ENCODE peak calls at places on chromosomes 1 and 21, in eight cellular contexts. T is activated CD8-positive, alpha-beta memory T cell treated with anti-CD3 and anti-CD28 coated beads for 24 hours; L is esophagus squamous epithelium; A is hypothalamus; N is left lung; U is activated gamma-delta T cell treated with Interleukin-2 at 50 U/mL for 16 hours; M is myocyte; S is HCT116. V is an unnamed sample.
A peak's percentile ranks its signal among the peaks of the same experiment; 100 is the strongest.

GRCh38 chr1:19411612-19412011 is 73.7 kb downstream of the CAPZB start:
- DNase-seq in T (no peak), L (no peak), A (no peak), N (no peak), U (no peak), M (no peak), S (no peak), V (no peak)

GRCh38 chr1:23964235-23964668 is 4.6 kb downstream of the PNRC2 start:
- DNase-seq in T (no peak), L (no peak), A (no peak), N (no peak), U (no peak), M (no peak), S (no peak), V (no peak)

GRCh38 chr1:1137256-1138045 is 21.6 kb upstream of the C1orf159 start:
- DNase-seq in T (peak; percentile 85), L (no peak), A (no peak), N (no peak), U (peak; percentile 73), M (no peak), S (no peak), V (no peak)

GRCh38 chr1:114234408-114235119 is 80.9 kb upstream of the SYT6 start:
- DNase-seq in T (no peak), L (no peak), A (peak; percentile 4), N (no peak), U (no peak), M (no peak), S (no peak), V (no peak)

GRCh38 chr1:103783944-103784377 is 34.3 kb downstream of the AMY1C start:
- DNase-seq in T (no peak), L (no peak), A (no peak), N (no peak), U (no peak), M (no peak), S (no peak), V (no peak)

GRCh38 chr21:44718571-44718970 is 7.2 kb upstream of the TSPEAR start:
- DNase-seq in T (no peak), L (no peak), A (no peak), N (no peak), U (no peak), M (no peak), S (no peak), V (no peak)

GRCh38 chr1:26391450-26391849 is 18.9 kb upstream of the ZNF683 start:
- DNase-seq in T (no peak), L (no peak), A (peak; percentile 12), N (no peak), U (peak; percentile 54), M (peak; percentile 51), S (peak; percentile 64), V (peak; percentile 57)

GRCh38 chr1:179550753-179551682 is 24.7 kb downstream of the NPHS2 start:
- DNase-seq in T (no peak), L (no peak), A (no peak), N (no peak), U (no peak), M (peak; percentile 34), S (no peak), V (peak; percentile 74)

GRCh38 chr1:206081811-206082210 is 28.8 kb downstream of the RHEX start:
- DNase-seq in T (no peak), L (no peak), A (no peak), N (no peak), U (no peak), M (no peak), S (no peak), V (no peak)

GRCh38 chr1:24970399-24970753 is 40.3 kb upstream of the RUNX3 start:
- DNase-seq in T (no peak), L (no peak), A (no peak), N (no peak), U (no peak), M (no peak), S (no peak), V (peak; percentile 17)

GRCh38 chr1:31203215-31203614 is 36.5 kb downstream of the NKAIN1 start:
- DNase-seq in T (no peak), L (no peak), A (peak; percentile 70), N (no peak), U (no peak), M (no peak), S (no peak), V (no peak)

GRCh38 chr1:236320671-236321070 is 38.9 kb upstream of the ERO1B start:
- DNase-seq in T (no peak), L (no peak), A (no peak), N (no peak), U (no peak), M (no peak), S (no peak), V (no peak)

GRCh38 chr1:89060091-89060490 is 4.9 kb downstream of the GBP1 start:
- DNase-seq in T (no peak), L (no peak), A (no peak), N (no peak), U (no peak), M (peak; percentile 28), S (no peak), V (peak; percentile 53)

GRCh38 chr1:110017792-110018191 is 16.6 kb upstream of the STRIP1 start:
- DNase-seq in T (no peak), L (no peak), A (no peak), N (no peak), U (no peak), M (no peak), S (no peak), V (no peak)

GRCh38 chr1:17046043-17046657 is 7.7 kb downstream of the SDHB start:
- DNase-seq in T (no peak), L (no peak), A (no peak), N (no peak), U (no peak), M (peak; percentile 60), S (peak; percentile 49), V (peak; percentile 68)

GRCh38 chr1:231694081-231694443 is 67.5 kb downstream of the DISC1 start:
- DNase-seq in T (no peak), L (no peak), A (peak; percentile 67), N (peak; percentile 64), U (no peak), M (peak; percentile 81), S (no peak), V (no peak)

GRCh38 chr1:19043579-19044443 is 87.3 kb upstream of the IFFO2 start:
- DNase-seq in T (no peak), L (no peak), A (no peak), N (no peak), U (no peak), M (no peak), S (no peak), V (no peak)

GRCh38 chr1:26861286-26861701 is 1.7 kb upstream of the SFN start:
- DNase-seq in T (no peak), L (no peak), A (no peak), N (no peak), U (no peak), M (no peak), S (peak; percentile 54), V (peak; percentile 41)

GRCh38 chr1:201363455-201363854 is 14.0 kb downstream of the TNNT2 start:
- DNase-seq in T (no peak), L (no peak), A (no peak), N (peak; percentile 3), U (no peak), M (no peak), S (no peak), V (no peak)

GRCh38 chr1:53608676-53609075 is 130.3 kb downstream of the GLIS1 start:
- DNase-seq in T (no peak), L (no peak), A (no peak), N (no peak), U (no peak), M (no peak), S (no peak), V (no peak)

GRCh38 chr1:150543500-150544143 is 5.6 kb upstream of the ADAMTSL4 start:
- DNase-seq in T (no peak), L (no peak), A (no peak), N (no peak), U (no peak), M (peak; percentile 53), S (no peak), V (peak; percentile 67)

GRCh38 chr21:39083377-39084008 is 99.8 kb downstream of the PSMG1 start:
- DNase-seq in T (no peak), L (no peak), A (no peak), N (no peak), U (no peak), M (no peak), S (no peak), V (no peak)

V was measured in LHCN-M2.